ENCODE peak calls at places on chromosomes 16 and 17, in ten cellular contexts. One of them, this sample, is unnamed.

GRCh38 chr16:55825115-55825728 is 7.7 kb downstream of the CES1 start:
- DNase-seq in T-helper 2 cell: no peak
- DNase-seq in iris pigment epithelial cell: no peak
- DNase-seq in osteoblast: no peak
- DNase-seq in NCI-H1105 treated with DMSO at 0.1 percent for 48 hours: no peak
- DNase-seq in foreskin keratinocyte: no peak
- DNase-seq in fibroblast of mammary gland: no peak
- DNase-seq in HT1080: no peak
- DNase-seq in neural crest cell: no peak
- DNase-seq in RCC 7860: no peak
- DNase-seq in this sample: no peak

GRCh38 chr17:63911657-63912100 is 621 bp upstream of the CSHL1 start:
- DNase-seq in T-helper 2 cell: peak
- DNase-seq in osteoblast: peak
- DNase-seq in HT1080: peak
- DNase-seq in iris pigment epithelial cell: no peak
- DNase-seq in fibroblast of mammary gland: no peak
- DNase-seq in RCC 7860: peak
- DNase-seq in foreskin keratinocyte: no peak
- DNase-seq in NCI-H1105 treated with DMSO at 0.1 percent for 48 hours: peak
- DNase-seq in neural crest cell: peak
- DNase-seq in this sample: peak

GRCh38 chr17:46191332-46192210 is 1.7 kb downstream of the KANSL1 start:
- DNase-seq in HT1080: peak
- DNase-seq in RCC 7860: no peak
- DNase-seq in T-helper 2 cell: no peak
- DNase-seq in osteoblast: peak
- DNase-seq in neural crest cell: peak
- DNase-seq in fibroblast of mammary gland: no peak
- DNase-seq in NCI-H1105 treated with DMSO at 0.1 percent for 48 hours: peak
- DNase-seq in iris pigment epithelial cell: no peak
- DNase-seq in foreskin keratinocyte: no peak
- DNase-seq in this sample: peak

GRCh38 chr16:55625843-55626242 is 29.9 kb upstream of the SLC6A2 start:
- DNase-seq in osteoblast: no peak
- DNase-seq in foreskin keratinocyte: no peak
- DNase-seq in neural crest cell: no peak
- DNase-seq in HT1080: no peak
- DNase-seq in fibroblast of mammary gland: no peak
- DNase-seq in T-helper 2 cell: no peak
- DNase-seq in RCC 7860: no peak
- DNase-seq in NCI-H1105 treated with DMSO at 0.1 percent for 48 hours: no peak
- DNase-seq in iris pigment epithelial cell: no peak
- DNase-seq in this sample: no peak

GRCh38 chr17:48892940-48893645 is 506 bp downstream of the ATP5MC1 start:
- DNase-seq in RCC 7860: no peak
- DNase-seq in foreskin keratinocyte: no peak
- DNase-seq in neural crest cell: no peak
- DNase-seq in NCI-H1105 treated with DMSO at 0.1 percent for 48 hours: no peak
- DNase-seq in iris pigment epithelial cell: no peak
- DNase-seq in osteoblast: peak
- DNase-seq in T-helper 2 cell: no peak
- DNase-seq in HT1080: no peak
- DNase-seq in fibroblast of mammary gland: no peak
- DNase-seq in this sample: no peak

GRCh38 chr17:20960871-20961270 is 81.9 kb downstream of the USP22 start:
- DNase-seq in fibroblast of mammary gland: no peak
- DNase-seq in NCI-H1105 treated with DMSO at 0.1 percent for 48 hours: no peak
- DNase-seq in foreskin keratinocyte: no peak
- DNase-seq in neural crest cell: no peak
- DNase-seq in iris pigment epithelial cell: no peak
- DNase-seq in T-helper 2 cell: no peak
- DNase-seq in osteoblast: no peak
- DNase-seq in RCC 7860: no peak
- DNase-seq in HT1080: no peak
- DNase-seq in this sample: no peak

GRCh38 chr17:13024526-13025263 is 6.9 kb upstream of the ELAC2 start:
- DNase-seq in HT1080: peak
- DNase-seq in RCC 7860: peak
- DNase-seq in NCI-H1105 treated with DMSO at 0.1 percent for 48 hours: peak
- DNase-seq in T-helper 2 cell: peak
- DNase-seq in neural crest cell: peak
- DNase-seq in iris pigment epithelial cell: peak
- DNase-seq in osteoblast: peak
- DNase-seq in fibroblast of mammary gland: peak
- DNase-seq in foreskin keratinocyte: peak
- DNase-seq in this sample: peak

GRCh38 chr17:50686494-50687199 is 21.1 kb downstream of the ANKRD40 start:
- DNase-seq in NCI-H1105 treated with DMSO at 0.1 percent for 48 hours: no peak
- DNase-seq in RCC 7860: peak
- DNase-seq in osteoblast: peak
- DNase-seq in foreskin keratinocyte: peak
- DNase-seq in neural crest cell: no peak
- DNase-seq in iris pigment epithelial cell: peak
- DNase-seq in fibroblast of mammary gland: peak
- DNase-seq in T-helper 2 cell: no peak
- DNase-seq in HT1080: peak
- DNase-seq in this sample: no peak

GRCh38 chr16:49921791-49922456 is 66.0 kb upstream of the ZNF423 start:
- DNase-seq in HT1080: peak
- DNase-seq in osteoblast: peak
- DNase-seq in iris pigment epithelial cell: peak
- DNase-seq in RCC 7860: no peak
- DNase-seq in T-helper 2 cell: no peak
- DNase-seq in NCI-H1105 treated with DMSO at 0.1 percent for 48 hours: peak
- DNase-seq in fibroblast of mammary gland: peak
- DNase-seq in foreskin keratinocyte: no peak
- DNase-seq in neural crest cell: peak
- DNase-seq in this sample: peak

GRCh38 chr17:78724544-78724943 is 57.5 kb downstream of the CYTH1 start:
- DNase-seq in fibroblast of mammary gland: no peak
- DNase-seq in iris pigment epithelial cell: no peak
- DNase-seq in T-helper 2 cell: no peak
- DNase-seq in RCC 7860: no peak
- DNase-seq in HT1080: no peak
- DNase-seq in osteoblast: no peak
- DNase-seq in foreskin keratinocyte: no peak
- DNase-seq in neural crest cell: no peak
- DNase-seq in NCI-H1105 treated with DMSO at 0.1 percent for 48 hours: no peak
- DNase-seq in this sample: no peak

GRCh38 chr17:40242774-40243173 is 23.7 kb downstream of the WIPF2 start:
- DNase-seq in RCC 7860: no peak
- DNase-seq in foreskin keratinocyte: no peak
- DNase-seq in T-helper 2 cell: no peak
- DNase-seq in iris pigment epithelial cell: no peak
- DNase-seq in osteoblast: no peak
- DNase-seq in fibroblast of mammary gland: peak
- DNase-seq in HT1080: no peak
- DNase-seq in neural crest cell: no peak
- DNase-seq in NCI-H1105 treated with DMSO at 0.1 percent for 48 hours: no peak
- DNase-seq in this sample: no peak

GRCh38 chr17:27446569-27447301 is 9.5 kb upstream of the KSR1 start:
- DNase-seq in iris pigment epithelial cell: peak
- DNase-seq in RCC 7860: peak
- DNase-seq in neural crest cell: no peak
- DNase-seq in T-helper 2 cell: no peak
- DNase-seq in HT1080: peak
- DNase-seq in fibroblast of mammary gland: peak
- DNase-seq in NCI-H1105 treated with DMSO at 0.1 percent for 48 hours: no peak
- DNase-seq in osteoblast: no peak
- DNase-seq in foreskin keratinocyte: peak
- DNase-seq in this sample: no peak

GRCh38 chr17:81160306-81160705 is 5.0 kb upstream of the PVALEF start:
- DNase-seq in HT1080: no peak
- DNase-seq in iris pigment epithelial cell: no peak
- DNase-seq in NCI-H1105 treated with DMSO at 0.1 percent for 48 hours: no peak
- DNase-seq in foreskin keratinocyte: no peak
- DNase-seq in T-helper 2 cell: no peak
- DNase-seq in neural crest cell: no peak
- DNase-seq in osteoblast: peak
- DNase-seq in RCC 7860: no peak
- DNase-seq in fibroblast of mammary gland: no peak
- DNase-seq in this sample: peak

GRCh38 chr17:35766903-35767510 is 6.3 kb downstream of the C17orf50 start:
- DNase-seq in foreskin keratinocyte: peak
- DNase-seq in iris pigment epithelial cell: peak
- DNase-seq in RCC 7860: no peak
- DNase-seq in fibroblast of mammary gland: peak
- DNase-seq in HT1080: peak
- DNase-seq in T-helper 2 cell: no peak
- DNase-seq in neural crest cell: no peak
- DNase-seq in NCI-H1105 treated with DMSO at 0.1 percent for 48 hours: no peak
- DNase-seq in osteoblast: peak
- DNase-seq in this sample: peak

GRCh38 chr17:65743313-65743665 is 181.8 kb upstream of the AXIN2 start:
- DNase-seq in iris pigment epithelial cell: peak
- DNase-seq in osteoblast: no peak
- DNase-seq in T-helper 2 cell: no peak
- DNase-seq in neural crest cell: no peak
- DNase-seq in fibroblast of mammary gland: peak
- DNase-seq in foreskin keratinocyte: peak
- DNase-seq in RCC 7860: no peak
- DNase-seq in HT1080: no peak
- DNase-seq in NCI-H1105 treated with DMSO at 0.1 percent for 48 hours: no peak
- DNase-seq in this sample: no peak

This sample was measured in endothelial cell.